ENCODE peak calls at places on chromosome 4, in five cellular contexts. One of them, this sample, is unnamed.

GRCh38 chr4:142274137-142274536 is 572.0 kb downstream of the INPP4B start:
- DNase-seq in WTC11: no peak
- DNase-seq in K562: no peak
- DNase-seq in HepG2: no peak
- DNase-seq in H1: no peak
- DNase-seq in this sample: no peak

GRCh38 chr4:171087089-171087488 is 726.1 kb upstream of the GALNTL6 start:
- DNase-seq in WTC11: no peak
- DNase-seq in HepG2: no peak
- DNase-seq in H1: no peak
- DNase-seq in K562: no peak
- DNase-seq in this sample: no peak

GRCh38 chr4:94757192-94758140 is at the start of gene BMPR1B:
- DNase-seq in HepG2: no peak
- DNase-seq in WTC11: peak
- DNase-seq in H1: peak
- DNase-seq in K562: no peak
- DNase-seq in this sample: no peak

GRCh38 chr4:23728393-23728792 is 161.5 kb downstream of the PPARGC1A start:
- DNase-seq in WTC11: no peak
- DNase-seq in HepG2: no peak
- DNase-seq in K562: no peak
- DNase-seq in H1: no peak
- DNase-seq in this sample: no peak

GRCh38 chr4:119653990-119654389 is 25.4 kb upstream of the PDE5A start:
- DNase-seq in K562: no peak
- DNase-seq in WTC11: no peak
- DNase-seq in HepG2: no peak
- DNase-seq in H1: no peak
- DNase-seq in this sample: no peak

GRCh38 chr4:91032725-91033445 is 905.7 kb downstream of the CCSER1 start:
- DNase-seq in H1: no peak
- DNase-seq in WTC11: no peak
- DNase-seq in HepG2: no peak
- DNase-seq in K562: no peak
- DNase-seq in this sample: no peak

GRCh38 chr4:5712517-5712916 is 1.5 kb downstream of the EVC start:
- DNase-seq in HepG2: no peak
- DNase-seq in K562: no peak
- DNase-seq in H1: no peak
- DNase-seq in WTC11: no peak
- DNase-seq in this sample: peak

GRCh38 chr4:13700196-13701140 is 72.9 kb upstream of the BOD1L1 start:
- DNase-seq in HepG2: no peak
- DNase-seq in WTC11: no peak
- DNase-seq in K562: no peak
- DNase-seq in H1: no peak
- DNase-seq in this sample: no peak

GRCh38 chr4:32697281-32697814 is 1977.2 kb downstream of the PCDH7 start:
- DNase-seq in WTC11: no peak
- DNase-seq in H1: no peak
- DNase-seq in K562: no peak
- DNase-seq in HepG2: no peak
- DNase-seq in this sample: no peak

GRCh38 chr4:26719954-26720552 is 136.2 kb downstream of the TBC1D19 start:
- DNase-seq in WTC11: no peak
- DNase-seq in K562: peak
- DNase-seq in H1: no peak
- DNase-seq in HepG2: no peak
- DNase-seq in this sample: no peak

GRCh38 chr4:3262208-3263052 is 13.5 kb downstream of the MSANTD1 start:
- DNase-seq in WTC11: peak
- DNase-seq in HepG2: no peak
- DNase-seq in K562: no peak
- DNase-seq in H1: peak
- DNase-seq in this sample: no peak

GRCh38 chr4:187550256-187550950 is 445.2 kb upstream of the ZFP42 start:
- DNase-seq in K562: no peak
- DNase-seq in WTC11: no peak
- DNase-seq in H1: no peak
- DNase-seq in HepG2: no peak
- DNase-seq in this sample: no peak

GRCh38 chr4:26484538-26484937 is 5.7 kb downstream of the CCKAR start:
- DNase-seq in HepG2: no peak
- DNase-seq in H1: no peak
- DNase-seq in WTC11: no peak
- DNase-seq in K562: no peak
- DNase-seq in this sample: no peak

GRCh38 chr4:32184186-32184585 is 1464.0 kb downstream of the PCDH7 start:
- DNase-seq in HepG2: no peak
- DNase-seq in WTC11: no peak
- DNase-seq in H1: no peak
- DNase-seq in K562: no peak
- DNase-seq in this sample: no peak

GRCh38 chr4:153535735-153536494 is 69.8 kb downstream of the TMEM131L start:
- DNase-seq in H1: peak
- DNase-seq in HepG2: no peak
- DNase-seq in WTC11: peak
- DNase-seq in K562: no peak
- DNase-seq in this sample: no peak

GRCh38 chr4:55367084-55367722 is 21.2 kb downstream of the SRD5A3 start:
- DNase-seq in WTC11: no peak
- DNase-seq in H1: no peak
- DNase-seq in K562: no peak
- DNase-seq in HepG2: peak
- DNase-seq in this sample: no peak

GRCh38 chr4:96504386-96504785 is 664.5 kb downstream of the PDHA2 start:
- DNase-seq in HepG2: no peak
- DNase-seq in WTC11: no peak
- DNase-seq in H1: no peak
- DNase-seq in K562: no peak
- DNase-seq in this sample: no peak

GRCh38 chr4:90002406-90003040 is 107.9 kb downstream of the MMRN1 start:
- DNase-seq in HepG2: no peak
- DNase-seq in H1: no peak
- DNase-seq in WTC11: no peak
- DNase-seq in K562: no peak
- DNase-seq in this sample: no peak

GRCh38 chr4:185849543-185850185 is 37.7 kb upstream of the SORBS2 start:
- DNase-seq in HepG2: no peak
- DNase-seq in WTC11: no peak
- DNase-seq in K562: no peak
- DNase-seq in H1: no peak
- DNase-seq in this sample: no peak

GRCh38 chr4:150252306-150252705 is 174.1 kb downstream of the DCLK2 start:
- DNase-seq in HepG2: no peak
- DNase-seq in K562: no peak
- DNase-seq in WTC11: no peak
- DNase-seq in H1: no peak
- DNase-seq in this sample: no peak

GRCh38 chr4:114272226-114272625 is 292.8 kb upstream of the ARSJ start:
- DNase-seq in WTC11: no peak
- DNase-seq in K562: no peak
- DNase-seq in HepG2: no peak
- DNase-seq in H1: no peak
- DNase-seq in this sample: no peak

GRCh38 chr4:47471591-47471990 is 8.1 kb upstream of the COMMD8 start:
- DNase-seq in K562: no peak
- DNase-seq in HepG2: peak
- DNase-seq in H1: no peak
- DNase-seq in WTC11: no peak
- DNase-seq in this sample: no peak

GRCh38 chr4:41072021-41072777 is 142.1 kb downstream of the APBB2 start:
- DNase-seq in H1: no peak
- DNase-seq in WTC11: no peak
- DNase-seq in HepG2: no peak
- DNase-seq in K562: no peak
- DNase-seq in this sample: peak

GRCh38 chr4:152807294-152807829 is 27.6 kb downstream of the ARFIP1 start:
- DNase-seq in H1: no peak
- DNase-seq in K562: no peak
- DNase-seq in HepG2: no peak
- DNase-seq in WTC11: no peak
- DNase-seq in this sample: peak

GRCh38 chr4:125484912-125485311 is 170.2 kb downstream of the FAT4 start:
- DNase-seq in H1: no peak
- DNase-seq in K562: no peak
- DNase-seq in HepG2: no peak
- DNase-seq in WTC11: no peak
- DNase-seq in this sample: no peak

GRCh38 chr4:76515975-76516853 is 81.2 kb downstream of the SHROOM3 start:
- DNase-seq in HepG2: no peak
- DNase-seq in WTC11: no peak
- DNase-seq in K562: no peak
- DNase-seq in H1: no peak
- DNase-seq in this sample: peak

GRCh38 chr4:17932041-17932440 is 89.5 kb downstream of the LCORL start:
- DNase-seq in WTC11: no peak
- DNase-seq in HepG2: no peak
- DNase-seq in H1: no peak
- DNase-seq in K562: no peak
- DNase-seq in this sample: no peak

DNA sequence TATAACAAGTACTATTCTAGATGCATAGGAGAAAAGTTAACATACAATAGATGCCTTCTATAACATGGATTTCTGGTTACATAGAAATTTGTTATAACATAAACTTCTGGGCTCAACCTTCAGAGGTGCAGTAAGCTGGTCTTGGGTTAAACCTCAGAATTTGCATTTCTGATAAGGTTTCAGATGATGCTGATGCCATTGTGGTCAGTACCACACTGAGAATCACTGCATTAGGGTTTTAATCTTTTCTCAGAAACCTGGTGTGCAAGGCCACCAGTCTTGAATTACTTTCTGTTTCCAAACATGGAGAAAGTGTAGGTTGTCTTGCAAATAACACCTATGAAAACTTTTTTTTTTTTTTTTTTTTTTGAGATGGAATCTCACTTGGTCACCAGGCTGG is 146.2 kb downstream of the SPOCK3 start:
- DNase-seq in K562: no peak
- DNase-seq in H1: no peak
- DNase-seq in HepG2: no peak
- DNase-seq in WTC11: no peak
- DNase-seq in this sample: peak
- TF ChIP-seq ATF2 in K562: no peak
- TF ChIP-seq ATF2 in H1: no peak
- TF ChIP-seq ATF2 in HepG2: no peak
- TF ChIP-seq ATF2 in WTC11: no peak
- TF ChIP-seq ATF2 in this sample: no peak

DNA sequence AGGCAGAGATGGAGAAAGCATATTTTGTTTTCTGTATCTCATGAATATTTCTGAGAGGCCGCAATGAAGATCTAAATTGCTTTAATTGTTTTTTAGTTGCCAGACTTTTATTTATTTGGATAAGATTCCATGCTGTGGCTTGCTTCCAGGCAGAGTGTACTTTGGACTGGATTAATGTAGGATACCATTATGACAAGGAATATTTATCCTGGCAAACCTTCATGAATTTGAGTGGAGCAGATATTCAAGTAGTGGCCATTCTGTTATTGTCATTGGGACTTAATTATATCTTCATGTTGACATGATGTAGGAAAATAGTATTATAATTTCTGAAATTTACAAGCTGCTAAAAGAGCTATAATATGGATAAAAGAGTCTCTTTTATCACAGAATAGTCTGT is 182.9 kb downstream of the C4orf33 start:
- DNase-seq in H1: no peak
- DNase-seq in K562: no peak
- DNase-seq in WTC11: no peak
- DNase-seq in HepG2: no peak
- DNase-seq in this sample: no peak
- TF ChIP-seq ATF2 in H1: no peak
- TF ChIP-seq ATF2 in K562: no peak
- TF ChIP-seq ATF2 in WTC11: no peak
- TF ChIP-seq ATF2 in HepG2: no peak
- TF ChIP-seq ATF2 in this sample: no peak

GRCh38 chr4:11297627-11298026 is 131.1 kb downstream of the HS3ST1 start:
- DNase-seq in WTC11: no peak
- DNase-seq in H1: no peak
- DNase-seq in K562: no peak
- DNase-seq in HepG2: no peak
- DNase-seq in this sample: no peak
- TF ChIP-seq ATF2 in WTC11: no peak
- TF ChIP-seq ATF2 in H1: no peak
- TF ChIP-seq ATF2 in K562: no peak
- TF ChIP-seq ATF2 in HepG2: no peak
- TF ChIP-seq ATF2 in this sample: no peak

GRCh38 chr4:2064276-2064991 is 5.3 kb downstream of the NAT8L start:
- DNase-seq in WTC11: peak
- DNase-seq in K562: peak
- DNase-seq in HepG2: no peak
- DNase-seq in H1: no peak
- DNase-seq in this sample: no peak
- TF ChIP-seq ATF2 in WTC11: no peak
- TF ChIP-seq ATF2 in K562: no peak
- TF ChIP-seq ATF2 in HepG2: no peak
- TF ChIP-seq ATF2 in H1: no peak
- TF ChIP-seq ATF2 in this sample: no peak

This sample was measured in GM12878.